ENCODE peak calls at places on chromosomes 5 and 9, in nine cellular contexts. S, D, U, N, O, C, F, V and W are unnamed samples.
A peak's percentile ranks its signal among the peaks of the same experiment; 100 is the strongest.

GRCh38 chr9:112174223-112174964 is 703 bp downstream of the SUSD1 start:
- DNase-seq in S (peak; percentile 75), D (peak; percentile 50), U (peak; percentile 88), N (peak; percentile 16), O (no peak), C (peak; percentile 79), F (peak; percentile 35), V (no peak), W (peak; percentile 84)

GRCh38 chr9:114930063-114930812 is at the start of gene TNFSF8:
- DNase-seq in S (no peak), D (no peak), U (peak; percentile 32), N (no peak), O (no peak), C (peak; percentile 36), F (no peak), V (no peak), W (peak; percentile 29)

GRCh38 chr5:137735531-137736284 is at the start of gene KLHL3:
- DNase-seq in S (peak; percentile 60), D (peak; percentile 89), U (peak; percentile 45), N (peak; percentile 66), O (no peak), C (peak; percentile 46), F (peak; percentile 81), V (peak; percentile 38), W (peak; percentile 48)

GRCh38 chr5:123916331-123917121 is 404.5 kb downstream of the CSNK1G3 start:
- DNase-seq in S (no peak), D (no peak), U (no peak), N (peak; percentile 65), O (peak; percentile 83), C (no peak), F (peak; percentile 44), V (peak; percentile 67), W (no peak)

GRCh38 chr5:40172721-40173120 is 507.0 kb upstream of the PTGER4 start:
- DNase-seq in S (no peak), D (no peak), U (no peak), N (no peak), O (no peak), C (no peak), F (peak; percentile 57), V (no peak), W (no peak)

GRCh38 chr9:91477106-91477505 is 53.5 kb upstream of the NFIL3 start:
- DNase-seq in S (no peak), D (peak; percentile 77), U (no peak), N (no peak), O (no peak), C (no peak), F (no peak), V (no peak), W (no peak)

GRCh38 chr5:177132504-177133118 is 962 bp upstream of the NSD1 start:
- DNase-seq in S (peak; percentile 21), D (peak; percentile 84), U (no peak), N (no peak), O (no peak), C (no peak), F (no peak), V (no peak), W (no peak)

GRCh38 chr5:64384761-64385160 is 121.1 kb upstream of the RGS7BP start:
- DNase-seq in S (no peak), D (peak; percentile 18), U (peak; percentile 52), N (no peak), O (peak; percentile 24), C (no peak), F (peak; percentile 55), V (peak; percentile 7), W (no peak)

GRCh38 chr9:137690939-137691647 is 72.3 kb downstream of the EHMT1 start:
- DNase-seq in S (no peak), D (no peak), U (no peak), N (no peak), O (no peak), C (no peak), F (no peak), V (no peak), W (no peak)

GRCh38 chr9:5509573-5509972 is 758 bp upstream of the PDCD1LG2 start:
- DNase-seq in S (no peak), D (no peak), U (no peak), N (peak; percentile 99), O (peak; percentile 62), C (no peak), F (peak; percentile 91), V (peak; percentile 92), W (no peak)

GRCh38 chr5:84487963-84488362 is 103.3 kb upstream of the EDIL3 start:
- DNase-seq in S (no peak), D (no peak), U (no peak), N (peak; percentile 98), O (peak; percentile 74), C (no peak), F (no peak), V (no peak), W (no peak)

GRCh38 chr9:117722108-117722761 is 18.0 kb downstream of the TLR4 start:
- DNase-seq in S (no peak), D (no peak), U (no peak), N (no peak), O (no peak), C (no peak), F (no peak), V (no peak), W (no peak)

GRCh38 chr5:139422307-139422893 is 16.9 kb downstream of the DNAJC18 start:
- DNase-seq in S (peak; percentile 49), D (peak; percentile 69), U (peak; percentile 85), N (peak; percentile 78), O (peak; percentile 70), C (no peak), F (peak; percentile 79), V (peak; percentile 26), W (peak; percentile 70)

GRCh38 chr5:71719092-71719964 is at the start of gene CARTPT:
- DNase-seq in S (no peak), D (peak; percentile 89), U (no peak), N (peak; percentile 6), O (no peak), C (no peak), F (peak; percentile 26), V (no peak), W (no peak)

GRCh38 chr5:154190652-154191304 is at the start of gene GALNT10:
- DNase-seq in S (peak; percentile 77), D (peak; percentile 91), U (peak; percentile 89), N (peak; percentile 66), O (no peak), C (peak; percentile 69), F (peak; percentile 20), V (no peak), W (peak; percentile 53)

GRCh38 chr5:17679597-17680187 is 45.4 kb downstream of the TAF11L14 start:
- DNase-seq in S (no peak), D (no peak), U (no peak), N (no peak), O (no peak), C (no peak), F (no peak), V (no peak), W (no peak)
- TF ChIP-seq CTCF in S (no peak), D (no peak), U (no peak), N (no peak), O (no peak), C (no peak), F (no peak), V (no peak), W (no peak)

DNA sequence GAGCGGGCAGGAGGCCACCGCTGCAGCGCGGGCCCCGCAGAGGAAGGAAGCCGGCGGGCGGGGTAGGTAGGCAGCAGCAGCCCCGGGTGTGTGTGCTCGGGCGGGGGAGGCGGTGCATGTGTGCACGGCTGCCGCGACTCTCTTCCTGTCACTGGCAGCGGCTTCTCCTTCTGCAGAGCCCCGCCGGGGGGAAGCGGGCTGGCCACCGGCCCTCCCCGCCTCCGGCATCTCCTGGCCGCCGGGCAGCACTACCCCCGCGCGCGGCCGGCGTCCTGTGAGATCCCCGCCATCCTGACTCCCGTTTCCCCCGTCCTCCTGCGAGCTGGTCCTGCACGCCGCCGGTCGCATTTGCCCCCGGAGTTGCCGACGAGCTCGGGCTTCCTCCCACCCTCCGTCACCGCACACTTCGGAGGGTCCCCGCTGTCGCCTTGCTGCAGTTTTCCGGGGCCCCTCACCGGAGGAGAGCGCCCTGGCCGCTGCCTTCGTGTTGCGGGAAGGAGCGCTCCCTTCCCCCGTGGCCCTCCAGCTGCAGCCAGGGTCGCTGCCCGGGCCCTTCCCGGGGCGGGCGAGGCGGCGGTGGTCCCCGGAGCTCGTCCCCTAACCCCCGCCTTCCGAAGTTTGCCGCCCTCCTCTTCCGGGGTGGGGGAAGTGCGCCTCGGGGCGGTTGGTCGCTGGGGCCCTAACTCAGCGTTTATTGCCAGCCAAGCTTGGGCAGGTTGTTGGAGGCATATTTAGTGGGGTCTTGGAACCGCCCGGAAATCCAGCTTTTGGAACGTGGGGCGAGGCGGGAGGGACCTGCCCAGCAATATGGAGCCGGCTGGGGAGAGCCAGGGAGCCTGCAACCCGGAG is 556 bp downstream of the PIK3R1 start:
- DNase-seq in S (peak; percentile 61), D (peak; percentile 70), U (peak; percentile 70), N (peak; percentile 48), O (no peak), C (peak; percentile 48), F (no peak), V (no peak), W (peak; percentile 80)
- TF ChIP-seq CTCF in S (no peak), D (peak; percentile 8), U (no peak), N (no peak), O (no peak), C (no peak), F (no peak), V (no peak), W (no peak)

DNA sequence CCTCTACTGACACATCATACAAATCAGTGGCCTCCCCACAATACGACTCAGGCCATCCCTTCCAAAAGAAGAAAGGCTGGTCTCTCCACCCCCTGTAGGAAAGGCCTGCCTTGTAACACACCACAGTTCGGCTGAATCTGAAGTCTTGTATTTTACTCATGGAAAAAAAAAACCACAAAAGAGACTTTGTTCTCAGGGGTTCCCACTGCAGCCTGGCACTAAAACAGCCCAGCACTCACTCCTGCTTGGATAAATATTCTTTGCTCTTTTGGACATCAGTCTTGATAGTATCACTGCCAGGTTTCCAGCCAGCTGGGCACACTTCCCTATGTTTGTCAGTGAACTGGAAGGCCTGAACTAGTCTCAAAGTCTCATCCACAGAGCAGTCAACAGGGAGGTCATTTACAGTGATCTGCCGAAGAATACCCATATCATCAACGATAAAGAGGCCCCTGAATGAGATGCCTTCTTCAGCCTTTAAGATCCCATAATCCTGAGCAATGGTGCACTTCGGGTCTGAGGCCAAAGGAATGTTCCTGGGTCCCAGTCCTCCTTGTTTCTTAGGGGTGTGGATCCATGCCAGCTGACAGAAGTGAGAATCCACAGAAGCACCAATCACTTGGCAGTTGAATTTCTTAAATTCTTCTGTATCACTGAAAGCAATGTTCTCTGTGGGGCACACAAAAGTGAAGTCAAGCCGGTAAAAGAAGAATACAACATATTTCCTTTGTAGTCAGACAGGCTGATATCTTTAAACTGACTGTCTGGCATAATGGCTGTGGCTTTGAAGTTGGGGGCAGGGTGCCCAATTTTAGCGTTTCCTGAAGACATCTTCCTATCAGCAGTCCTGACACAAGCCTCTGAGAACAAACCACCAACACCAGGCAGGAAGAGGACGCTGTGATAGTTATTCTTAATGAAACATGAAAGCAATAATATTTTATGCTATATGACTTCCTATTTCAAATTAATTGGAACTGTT is 198.1 kb downstream of the LURAP1L start:
- DNase-seq in S (peak; percentile 33), D (no peak), U (no peak), N (no peak), O (peak; percentile 22), C (peak; percentile 73), F (no peak), V (no peak), W (no peak)
- TF ChIP-seq CTCF in S (no peak), D (no peak), U (no peak), N (no peak), O (no peak), C (no peak), F (no peak), V (no peak), W (no peak)

DNA sequence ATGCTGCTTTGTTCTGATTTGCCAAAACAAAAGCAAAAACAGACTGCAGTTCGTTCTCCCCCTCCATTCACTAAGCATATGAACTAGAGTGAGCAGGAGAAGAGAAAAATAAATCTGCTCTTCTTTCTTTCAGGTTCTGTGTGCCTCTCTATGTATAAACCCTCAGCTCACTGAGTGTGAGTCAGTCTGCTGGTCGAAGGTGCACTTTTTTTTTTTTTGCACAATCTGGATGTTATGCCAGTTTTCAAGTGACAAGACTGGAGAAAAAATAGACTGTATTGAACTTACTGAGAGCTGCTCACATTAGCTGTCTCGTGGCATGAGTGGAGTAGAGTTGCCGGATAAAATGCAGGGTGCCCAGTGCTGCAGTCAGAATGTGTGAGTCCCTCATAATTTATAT is 244.6 kb upstream of the ATP10B start:
- DNase-seq in S (no peak), D (no peak), U (no peak), N (no peak), O (no peak), C (no peak), F (no peak), V (no peak), W (no peak)
- TF ChIP-seq CTCF in S (no peak), D (no peak), U (no peak), N (no peak), O (no peak), C (no peak), F (no peak), V (no peak), W (no peak)